ENCODE peak calls at places on chromosomes 4 and X, in four cellular contexts. N is A549, K is HepG2, Y is GM12878. Z is an unnamed sample.

GRCh38 chrX:75887833-75888232 is 102.8 kb upstream of the MAGEE2 start:
- DNase-seq in K (no peak), N (no peak), Y (no peak), Z (no peak)

GRCh38 chrX:36849407-36849806 is 158.8 kb upstream of the FAM47C start:
- DNase-seq in N (no peak), K (no peak), Y (no peak), Z (no peak)

GRCh38 chr4:26746742-26747351 is 113.8 kb upstream of the STIM2 start:
- DNase-seq in Y (peak), K (no peak), N (no peak), Z (no peak)

GRCh38 chr4:15702941-15703403 is at the start of gene BST1:
- DNase-seq in N (peak), Y (no peak), K (no peak), Z (no peak)

GRCh38 chrX:120751683-120752082 is 121.8 kb upstream of the C1GALT1C1 start:
- DNase-seq in K (no peak), Y (no peak), N (no peak), Z (no peak)

GRCh38 chr4:115272585-115272984 is 159.2 kb upstream of the NDST4 start:
- DNase-seq in K (no peak), Y (no peak), N (no peak), Z (no peak)

GRCh38 chr4:122246551-122246950 is 94.4 kb downstream of the BLTP1 start:
- DNase-seq in N (no peak), Y (no peak), K (no peak), Z (no peak)

GRCh38 chrX:14398725-14399124 is 130.6 kb upstream of the GLRA2 start:
- DNase-seq in Y (no peak), K (no peak), N (no peak), Z (no peak)

GRCh38 chr4:8428288-8429097 is 12.0 kb downstream of the ACOX3 start:
- DNase-seq in Y (peak), K (peak), N (peak), Z (peak)

GRCh38 chrX:40433160-40433559 is 147.6 kb upstream of the ATP6AP2 start:
- DNase-seq in Y (no peak), N (no peak), K (peak), Z (no peak)

GRCh38 chr4:147780137-147780777 is 48.4 kb downstream of the ARHGAP10 start:
- DNase-seq in K (no peak), Y (peak), N (no peak), Z (no peak)

GRCh38 chr4:42151568-42152506 is 618 bp downstream of the BEND4 start:
- DNase-seq in K (no peak), Y (no peak), N (no peak), Z (no peak)

GRCh38 chrX:10028283-10029104 is 61.3 kb downstream of the CLDN34 start:
- DNase-seq in Y (no peak), K (no peak), N (no peak), Z (no peak)

GRCh38 chr4:17511041-17511949 is 595 bp downstream of the QDPR start:
- DNase-seq in K (peak), Y (no peak), N (peak), Z (peak)

GRCh38 chr4:73442275-73442674 is 6.3 kb downstream of the AFP start:
- DNase-seq in N (no peak), Y (no peak), K (no peak), Z (no peak)

GRCh38 chr4:60822986-60823385 is 377.1 kb upstream of the ADGRL3 start:
- DNase-seq in N (no peak), Y (no peak), K (no peak), Z (no peak)

GRCh38 chrX:153416781-153417180 is 5.5 kb downstream of the ZFP92 start:
- DNase-seq in K (no peak), N (no peak), Y (no peak), Z (peak)

GRCh38 chrX:34130980-34131744 is 952 bp downstream of the FAM47A start:
- DNase-seq in K (no peak), N (no peak), Y (no peak), Z (no peak)

GRCh38 chr4:174314770-174315169 is 31.1 kb downstream of the CEP44 start:
- DNase-seq in Y (no peak), K (no peak), N (no peak), Z (no peak)

GRCh38 chrX:1582686-1583437 is 8.5 kb upstream of the AKAP17A start:
- DNase-seq in K (peak), Y (no peak), N (peak), Z (peak)

GRCh38 chr4:28001698-28002097 is 1141.1 kb downstream of the STIM2 start:
- DNase-seq in N (no peak), Y (no peak), K (no peak), Z (no peak)

GRCh38 chrX:104098151-104098808 is 14.0 kb upstream of the ZCCHC18 start:
- DNase-seq in K (peak), Y (no peak), N (peak), Z (peak)

GRCh38 chr4:3111461-3111860 is 37.0 kb downstream of the HTT start:
- DNase-seq in Y (no peak), K (no peak), N (no peak), Z (no peak)

GRCh38 chr4:4559596-4559995 is 17.7 kb upstream of the STX18 start:
- DNase-seq in K (no peak), Y (no peak), N (no peak), Z (no peak)

GRCh38 chrX:133677123-133678063 is 262.1 kb upstream of the GPC4 start:
- DNase-seq in Y (no peak), N (no peak), K (no peak), Z (no peak)

GRCh38 chr4:16207409-16207808 is 18.9 kb downstream of the TAPT1 start:
- DNase-seq in N (no peak), Y (no peak), K (no peak), Z (no peak)

GRCh38 chr4:141356936-141357335 is 136.2 kb downstream of the ZNF330 start:
- DNase-seq in Y (no peak), N (no peak), K (no peak), Z (no peak)

GRCh38 chrX:135707880-135708279 is 5.6 kb upstream of the CT45A1 start:
- DNase-seq in N (peak), Y (no peak), K (peak), Z (peak)

GRCh38 chr4:34723606-34724005 is 1520.7 kb downstream of the ARAP2 start:
- DNase-seq in K (no peak), N (no peak), Y (no peak), Z (no peak)

GRCh38 chr4:98626350-98626749 is 32.1 kb downstream of the TSPAN5 start:
- DNase-seq in K (no peak), Y (no peak), N (peak), Z (no peak)

GRCh38 chr4:10173754-10174749 is 57.5 kb upstream of the WDR1 start:
- DNase-seq in N (no peak), Y (no peak), K (no peak), Z (no peak)

GRCh38 chrX:41445781-41446358 is 1.3 kb upstream of the NYX start:
- DNase-seq in K (no peak), N (no peak), Y (no peak), Z (no peak)

GRCh38 chrX:153519569-153520285 is 2.3 kb downstream of the ATP2B3 start:
- DNase-seq in N (peak), K (no peak), Y (no peak), Z (no peak)

GRCh38 chr4:111960241-111960667 is 185.0 kb upstream of the FAM241A start:
- DNase-seq in K (no peak), Y (peak), N (no peak), Z (no peak)

GRCh38 chr4:61468091-61468720 is 268.1 kb downstream of the ADGRL3 start:
- DNase-seq in K (no peak), Y (no peak), N (no peak), Z (no peak)

GRCh38 chr4:141375855-141376254 is 155.2 kb downstream of the ZNF330 start:
- DNase-seq in K (peak), N (peak), Y (no peak), Z (no peak)

GRCh38 chr4:73257995-73258667 is 467 bp downstream of the ANKRD17 start:
- DNase-seq in K (peak), Y (no peak), N (peak), Z (peak)

GRCh38 chr4:14871676-14872430 is 130.4 kb upstream of the CPEB2 start:
- DNase-seq in N (no peak), K (peak), Y (no peak), Z (peak)

GRCh38 chr4:52001616-52002015 is 18.5 kb downstream of the LRRC66 start:
- DNase-seq in Y (no peak), K (no peak), N (no peak), Z (no peak)

GRCh38 chr4:55853484-55854046 is at the start of gene EXOC1:
- DNase-seq in Y (peak), N (peak), K (peak), Z (peak)

GRCh38 chr4:55854132-55854531 is 684 bp downstream of the EXOC1 start:
- DNase-seq in K (no peak), Y (no peak), N (no peak), Z (peak)

GRCh38 chr4:55851885-55852284 is 1.6 kb upstream of the EXOC1 start:
- DNase-seq in Y (no peak), K (peak), N (no peak), Z (no peak)

DNA sequence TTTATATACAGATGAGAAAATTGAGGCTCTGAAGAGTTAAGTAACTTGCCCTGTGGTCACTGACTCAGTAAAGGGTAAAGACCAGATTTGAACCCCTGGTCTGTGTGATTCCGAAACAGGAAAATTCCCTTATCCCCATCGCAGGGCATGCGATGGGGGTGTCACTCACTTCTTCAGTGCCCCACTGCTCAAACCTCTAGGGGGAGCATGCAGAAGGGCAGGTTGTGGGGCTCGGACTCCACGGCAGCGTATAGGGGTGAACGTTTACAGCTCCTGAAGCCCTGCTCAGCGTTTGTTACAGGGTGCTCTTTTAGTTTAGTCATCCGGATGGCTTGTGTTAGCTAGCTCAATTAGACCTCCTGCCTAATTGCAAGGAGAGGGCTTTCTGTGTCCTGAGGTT is 3.7 kb upstream of the EXOC1 start:
- DNase-seq in N (no peak), Y (no peak), K (no peak), Z (no peak)
- TF ChIP-seq CHD4 in N (no peak), Y (no peak), K (no peak), Z (no peak)

GRCh38 chr4:100486496-100486895 is 31.3 kb downstream of the EMCN start:
- DNase-seq in K (no peak), Y (no peak), N (no peak), Z (no peak)
- TF ChIP-seq SMC3 in K (no peak), Y (no peak), N (no peak), Z (no peak)

DNA sequence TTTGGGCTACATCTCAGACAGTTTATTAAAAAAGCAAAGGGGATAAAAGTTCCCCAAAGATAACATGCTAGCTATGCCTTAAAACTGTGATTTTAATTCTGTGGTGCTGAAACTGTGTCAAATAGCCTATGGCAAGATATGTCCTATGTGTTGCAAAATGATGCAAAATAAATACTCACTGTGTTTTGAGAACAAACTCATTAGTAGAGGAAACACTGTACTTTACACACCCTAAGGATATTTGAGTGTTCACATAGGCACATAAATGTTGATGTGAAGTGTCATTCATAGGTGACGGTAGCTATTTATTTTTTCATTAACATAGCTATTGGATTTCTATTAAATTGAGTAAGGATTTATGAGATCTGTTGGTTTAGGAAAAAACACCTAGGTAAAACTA is 351.9 kb downstream of the FAT4 start:
- DNase-seq in N (no peak), K (no peak), Y (no peak), Z (no peak)
- TF ChIP-seq CHD4 in N (no peak), K (no peak), Y (no peak), Z (no peak)

GRCh38 chrX:69031181-69031580 is 134.1 kb downstream of the PJA1 start:
- DNase-seq in N (no peak), Y (no peak), K (peak), Z (no peak)
- TF ChIP-seq SMC3 in N (no peak), Y (no peak), K (no peak), Z (no peak)

GRCh38 chr4:48250343-48250742 is 19.3 kb downstream of the TEC start:
- DNase-seq in N (no peak), Y (no peak), K (no peak), Z (no peak)

GRCh38 chr4:48250980-48251379 is 18.7 kb downstream of the TEC start:
- DNase-seq in K (no peak), Y (no peak), N (no peak), Z (no peak)

GRCh38 chr4:48249378-48249777 is 20.3 kb downstream of the TEC start:
- DNase-seq in N (no peak), Y (no peak), K (no peak), Z (no peak)

GRCh38 chr4:48254381-48255072 is 15.1 kb downstream of the TEC start:
- DNase-seq in K (no peak), N (no peak), Y (no peak), Z (peak)

DNA sequence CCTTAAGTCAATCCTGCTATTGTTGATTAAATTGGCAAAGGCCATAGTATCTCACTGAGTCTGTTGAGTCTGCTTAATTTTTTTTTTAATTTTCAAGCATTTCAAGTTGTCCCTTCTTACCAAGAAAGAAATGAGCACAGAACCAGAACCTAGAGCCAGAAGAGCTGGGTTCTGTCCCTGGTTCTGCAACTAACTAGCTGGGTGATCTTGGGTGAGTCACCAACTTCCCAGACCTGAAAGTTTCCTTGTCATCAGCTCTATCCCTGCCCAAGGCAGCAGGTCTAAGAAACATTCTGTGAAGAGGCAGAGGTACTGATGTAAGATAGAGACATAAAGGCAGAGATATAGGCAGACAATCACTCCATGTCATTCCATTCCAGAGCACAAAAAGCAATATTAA is 17.3 kb downstream of the TEC start:
- DNase-seq in K (no peak), N (no peak), Y (no peak), Z (no peak)
- TF ChIP-seq CHD4 in K (no peak), N (no peak), Y (no peak), Z (no peak)

GRCh38 chr4:160510925-160511324 is 1408.0 kb downstream of the RAPGEF2 start:
- DNase-seq in Y (no peak), K (no peak), N (peak), Z (no peak)
- TF ChIP-seq SMC3 in Y (no peak), K (no peak), N (no peak), Z (no peak)

GRCh38 chrX:53319614-53320542 is 38.5 kb upstream of the IQSEC2 start:
- DNase-seq in Y (no peak), K (no peak), N (no peak), Z (peak)

GRCh38 chrX:53316121-53316859 is 34.9 kb upstream of the IQSEC2 start:
- DNase-seq in N (no peak), K (no peak), Y (no peak), Z (peak)

GRCh38 chrX:53317365-53318069 is 36.1 kb upstream of the IQSEC2 start:
- DNase-seq in Y (no peak), N (peak), K (peak), Z (peak)

GRCh38 chrX:53318766-53319353 is 37.5 kb upstream of the IQSEC2 start:
- DNase-seq in N (no peak), Y (no peak), K (no peak), Z (no peak)

DNA sequence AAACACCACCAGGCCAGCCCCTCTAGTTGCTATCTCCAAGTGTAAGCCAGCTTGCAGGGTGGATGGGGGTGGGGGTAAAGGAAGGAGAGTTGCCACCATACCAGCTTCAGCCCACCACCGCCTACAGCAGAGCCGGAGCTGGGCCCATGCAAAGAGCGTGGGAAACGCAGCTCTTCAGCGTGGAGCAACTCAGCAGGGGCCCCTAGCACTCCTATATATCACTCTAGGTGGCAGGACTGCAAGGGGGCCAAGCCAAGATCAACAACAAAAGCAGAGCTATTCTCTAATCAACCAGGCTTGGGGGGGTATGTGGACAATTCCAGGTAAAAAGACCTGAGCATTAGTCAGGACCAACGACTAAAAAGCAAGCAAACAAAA is 35.5 kb upstream of the IQSEC2 start:
- DNase-seq in Y (no peak), N (no peak), K (no peak), Z (no peak)
- TF ChIP-seq CHD4 in Y (no peak), N (no peak), K (no peak), Z (no peak)

DNA sequence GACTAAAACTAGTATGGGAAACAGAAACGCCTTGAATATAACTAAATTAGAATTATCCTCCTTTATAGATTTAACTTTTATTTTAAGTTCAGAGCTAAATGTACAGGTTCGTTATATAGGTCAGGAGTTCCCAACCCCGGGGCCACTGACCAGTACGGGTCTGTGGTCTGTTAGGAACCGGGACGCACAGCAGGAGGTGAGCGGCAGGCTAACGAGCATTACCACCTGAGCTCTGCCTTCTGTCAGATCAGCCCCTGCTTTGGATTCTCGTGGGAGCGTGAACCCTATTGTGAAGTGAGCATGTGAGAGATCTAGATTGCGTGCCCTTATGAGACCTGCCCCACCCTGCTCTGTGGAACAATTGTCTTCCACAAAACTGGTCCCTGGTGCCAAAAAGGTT is 51.0 kb downstream of the FAT4 start:
- DNase-seq in N (no peak), Y (no peak), K (no peak), Z (no peak)
- TF ChIP-seq SMC3 in N (no peak), Y (no peak), K (no peak), Z (no peak)

Z was measured in K562.